ENCODE peak calls at places on chromosomes 13 and 19, in nine cellular contexts. Z is aorta, L is HCT116, D is epithelial cell of proximal tubule, I is astrocyte, T is BJ, R is kidney tubule cell, H is G401, V is amniotic stem cell. F is an unnamed sample.

GRCh38 chr19:890831-891230 is 2.2 kb downstream of the MED16 start:
- DNase-seq in L (no peak), V (no peak), Z (no peak), D (no peak), T (no peak), R (no peak), I (no peak), H (no peak), F (no peak)

GRCh38 chr19:6868341-6868740 is 19.0 kb upstream of the ADGRE1 start:
- DNase-seq in R (no peak), I (no peak), T (no peak), V (no peak), Z (peak; percentile 63), D (no peak), H (no peak), L (no peak), F (no peak)

GRCh38 chr19:39515551-39516191 is 732 bp downstream of the SELENOV start:
- DNase-seq in Z (no peak), V (no peak), H (no peak), I (no peak), L (no peak), R (no peak), T (no peak), D (no peak), F (no peak)

GRCh38 chr19:19866599-19867248 is 1.0 kb downstream of the ZNF253 start:
- DNase-seq in L (no peak), D (no peak), T (no peak), V (no peak), R (peak; percentile 25), Z (no peak), I (no peak), H (peak; percentile 27), F (no peak)

GRCh38 chr13:73984949-73985691 is 149.1 kb downstream of the KLF12 start:
- DNase-seq in Z (no peak), I (no peak), H (peak; percentile 25), L (no peak), R (no peak), T (no peak), D (no peak), V (no peak), F (no peak)

GRCh38 chr19:19595171-19595701 is 23.3 kb downstream of the PBX4 start:
- DNase-seq in T (no peak), I (no peak), Z (no peak), D (no peak), R (no peak), L (no peak), H (no peak), V (no peak), F (no peak)

GRCh38 chr19:49690073-49690655 is 752 bp upstream of the CPT1C start:
- DNase-seq in R (no peak), Z (no peak), V (no peak), D (no peak), T (no peak), L (no peak), H (no peak), I (no peak), F (no peak)

GRCh38 chr13:112733661-112734379 is 44.0 kb downstream of the ATP11A start:
- DNase-seq in D (no peak), R (no peak), I (peak; percentile 25), Z (no peak), L (no peak), H (no peak), V (no peak), T (no peak), F (no peak)

GRCh38 chr19:996051-996838 is 4.0 kb upstream of the GRIN3B start:
- DNase-seq in D (no peak), V (no peak), T (no peak), H (no peak), L (no peak), I (peak; percentile 55), Z (no peak), R (peak; percentile 58), F (peak; percentile 17)

GRCh38 chr13:88908896-88909535 is 1237.8 kb downstream of the SLITRK5 start:
- DNase-seq in T (no peak), I (no peak), H (peak; percentile 2), D (no peak), R (no peak), V (no peak), Z (no peak), L (no peak), F (no peak)

GRCh38 chr19:57560049-57560491 is 407 bp upstream of the ZNF550 start:
- DNase-seq in V (peak; percentile 15), L (no peak), H (no peak), R (peak; percentile 65), Z (peak; percentile 46), D (no peak), I (peak; percentile 60), T (peak; percentile 61), F (no peak)

GRCh38 chr13:98576215-98576945 is 527 bp downstream of the STK24 start:
- DNase-seq in V (no peak), H (peak; percentile 38), Z (peak; percentile 74), R (peak; percentile 47), T (no peak), D (no peak), L (no peak), I (no peak), F (no peak)

F was measured in HAP-1.